ENCODE peak calls at places on chromosomes 1 and 21, in eight cellular contexts. K is HFF-Myc, O is hepatic stellate cell, N is NCI-H1105 treated with DMSO at 0.1 percent for 48 hours, W is GM18507, V is left ventricle myocardium superior, Q is left ventricle myocardium inferior, D is caudate nucleus. Y is an unnamed sample.
A peak's percentile ranks its signal among the peaks of the same experiment; 100 is the strongest.

GRCh38 chr1:103171041-103171590 is 62.8 kb upstream of the COL11A1 start:
- DNase-seq in K (no peak), O (no peak), N (no peak), W (no peak), V (no peak), Q (no peak), D (no peak), Y (no peak)

GRCh38 chr1:164591858-164592257 is 32.9 kb downstream of the PBX1 start:
- DNase-seq in K (no peak), O (no peak), N (no peak), W (no peak), V (no peak), Q (no peak), D (no peak), Y (no peak)

GRCh38 chr1:230592848-230593247 is 49.4 kb upstream of the COG2 start:
- DNase-seq in K (no peak), O (no peak), N (no peak), W (no peak), V (no peak), Q (no peak), D (no peak), Y (no peak)

GRCh38 chr1:28540651-28541050 is 12.2 kb upstream of the TRNAU1AP start:
- DNase-seq in K (no peak), O (no peak), N (no peak), W (no peak), V (no peak), Q (no peak), D (no peak), Y (no peak)

GRCh38 chr1:25743164-25744139 is 56.5 kb upstream of the SELENON start:
- DNase-seq in K (no peak), O (peak; percentile 89), N (no peak), W (no peak), V (peak; percentile 96), Q (peak; percentile 94), D (peak; percentile 66), Y (peak; percentile 35)

GRCh38 chr1:43622901-43623780 is 26.8 kb upstream of the KDM4A start:
- DNase-seq in K (no peak), O (no peak), N (no peak), W (no peak), V (no peak), Q (no peak), D (no peak), Y (no peak)

GRCh38 chr1:40711465-40712404 is 20.2 kb downstream of the NFYC start:
- DNase-seq in K (no peak), O (no peak), N (peak; percentile 59), W (no peak), V (no peak), Q (no peak), D (no peak), Y (no peak)

GRCh38 chr1:82538876-82539275 is 738.1 kb downstream of the ADGRL2 start:
- DNase-seq in K (no peak), O (peak; percentile 5), N (no peak), W (no peak), V (no peak), Q (no peak), D (no peak), Y (no peak)

GRCh38 chr1:14184346-14184963 is 414.0 kb upstream of the KAZN start:
- DNase-seq in K (no peak), O (no peak), N (no peak), W (no peak), V (no peak), Q (no peak), D (no peak), Y (peak; percentile 54)

GRCh38 chr21:38310619-38311018 is 53.8 kb downstream of the KCNJ15 start:
- DNase-seq in K (no peak), O (no peak), N (no peak), W (no peak), V (no peak), Q (no peak), D (no peak), Y (no peak)

GRCh38 chr1:2999138-2999537 is 22.1 kb upstream of the ACTRT2 start:
- DNase-seq in K (no peak), O (no peak), N (no peak), W (no peak), V (no peak), Q (no peak), D (no peak), Y (no peak)

GRCh38 chr1:6827081-6827480 is 41.8 kb downstream of the CAMTA1 start:
- DNase-seq in K (no peak), O (no peak), N (no peak), W (no peak), V (no peak), Q (no peak), D (no peak), Y (no peak)

GRCh38 chr1:198620951-198621824 is 17.7 kb upstream of the PTPRC start:
- DNase-seq in K (no peak), O (no peak), N (no peak), W (no peak), V (no peak), Q (no peak), D (no peak), Y (no peak)